ENCODE peak calls at places on chromosomes 16 and 17, in five cellular contexts. Q, A, D, F and B are unnamed samples. For H3K27me3, the result is how much of the 10 kb centered on the place peaks cover.

GRCh38 chr16:30112197-30113030 is 923 bp downstream of the GDPD3 start:
- DNase-seq in Q (no peak), A (peak), D (peak), F (peak), B (no peak)

GRCh38 chr17:34135841-34136240 is 119.2 kb upstream of the CCL2 start:
- DNase-seq in Q (no peak), A (no peak), D (no peak), F (no peak), B (no peak)

GRCh38 chr16:2090819-2091721 is 43.3 kb downstream of the TSC2 start:
- DNase-seq in Q (peak), A (peak), D (peak), F (no peak), B (peak)

GRCh38 chr17:8420041-8420934 is 15.4 kb upstream of the NDEL1 start:
- DNase-seq in Q (no peak), A (peak), D (peak), F (peak), B (peak)

GRCh38 chr17:14337596-14338079 is 36.8 kb downstream of the HS3ST3B1 start:
- DNase-seq in Q (no peak), A (no peak), D (no peak), F (no peak), B (no peak)

GRCh38 chr17:42408076-42408475 is 15.0 kb downstream of the CAVIN1 start:
- DNase-seq in Q (no peak), A (peak), D (no peak), F (no peak), B (no peak)

GRCh38 chr17:19770985-19771710 is 23.1 kb upstream of the ALDH3A1 start:
- DNase-seq in Q (no peak), A (no peak), D (no peak), F (no peak), B (no peak)

GRCh38 chr17:2179615-2180295 is 123.8 kb downstream of the SMG6 start:
- DNase-seq in Q (no peak), A (peak), D (peak), F (peak), B (peak)

GRCh38 chr16:5971924-5972323 is 874.3 kb upstream of the EEF2KMT start:
- DNase-seq in Q (no peak), A (no peak), D (no peak), F (no peak), B (no peak)

GRCh38 chr17:45896803-45897693 is 2.7 kb downstream of the MAPT start:
- DNase-seq in Q (peak), A (no peak), D (no peak), F (no peak), B (no peak)

GRCh38 chr17:45904886-45905285 is 10.5 kb downstream of the MAPT start:
- DNase-seq in Q (no peak), A (no peak), D (no peak), F (no peak), B (no peak)

GRCh38 chr17:45900136-45900535 is 5.8 kb downstream of the MAPT start:
- DNase-seq in Q (no peak), A (no peak), D (no peak), F (no peak), B (no peak)

GRCh38 chr17:45902892-45903346 is 8.6 kb downstream of the MAPT start:
- DNase-seq in Q (no peak), A (no peak), D (no peak), F (no peak), B (no peak)

DNA sequence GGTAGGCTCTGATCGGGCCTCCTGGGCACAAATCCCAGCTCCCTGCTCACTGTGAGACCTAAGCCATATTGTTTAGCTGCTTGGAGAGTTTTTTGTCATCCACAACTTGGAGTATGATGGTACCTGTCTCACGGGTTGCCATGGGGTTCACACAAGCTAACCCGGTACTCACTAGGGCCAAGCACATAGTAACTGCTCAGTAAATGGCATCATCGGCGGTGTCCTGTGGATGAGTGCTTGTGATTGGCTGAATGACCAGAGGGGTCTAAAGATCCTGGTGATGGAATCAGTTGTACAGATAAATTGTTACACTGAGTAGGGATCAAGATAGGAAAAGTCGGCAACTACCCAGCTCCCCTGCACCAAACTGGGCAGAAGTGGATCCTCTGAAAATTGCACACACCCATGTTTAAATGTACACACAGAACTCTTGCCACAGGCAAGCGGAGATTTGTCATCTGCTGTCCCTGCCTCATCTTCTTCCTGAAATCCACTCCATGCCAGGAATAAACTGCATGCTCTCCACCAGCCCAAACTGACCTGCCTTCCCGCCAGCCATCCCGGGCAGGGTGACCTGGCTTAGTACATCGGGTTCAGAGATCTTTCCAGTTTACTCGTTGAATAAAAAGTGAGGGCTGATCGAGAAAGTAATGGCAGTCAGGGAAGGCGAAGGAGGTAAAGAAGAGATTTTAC is 6.5 kb downstream of the MAPT start:
- DNase-seq in Q (no peak), A (no peak), D (no peak), F (no peak), B (no peak)
- H3K27me3 ChIP-seq in Q (half or more), A (under half), D (under half), F (half or more), B (under half)

GRCh38 chr17:77821114-77821513 is 137.4 kb upstream of the TNRC6C start:
- DNase-seq in Q (no peak), A (peak), D (no peak), F (no peak), B (no peak)
- H3K27ac ChIP-seq in Q (no peak), A (no peak), D (no peak), F (no peak), B (no peak)

DNA sequence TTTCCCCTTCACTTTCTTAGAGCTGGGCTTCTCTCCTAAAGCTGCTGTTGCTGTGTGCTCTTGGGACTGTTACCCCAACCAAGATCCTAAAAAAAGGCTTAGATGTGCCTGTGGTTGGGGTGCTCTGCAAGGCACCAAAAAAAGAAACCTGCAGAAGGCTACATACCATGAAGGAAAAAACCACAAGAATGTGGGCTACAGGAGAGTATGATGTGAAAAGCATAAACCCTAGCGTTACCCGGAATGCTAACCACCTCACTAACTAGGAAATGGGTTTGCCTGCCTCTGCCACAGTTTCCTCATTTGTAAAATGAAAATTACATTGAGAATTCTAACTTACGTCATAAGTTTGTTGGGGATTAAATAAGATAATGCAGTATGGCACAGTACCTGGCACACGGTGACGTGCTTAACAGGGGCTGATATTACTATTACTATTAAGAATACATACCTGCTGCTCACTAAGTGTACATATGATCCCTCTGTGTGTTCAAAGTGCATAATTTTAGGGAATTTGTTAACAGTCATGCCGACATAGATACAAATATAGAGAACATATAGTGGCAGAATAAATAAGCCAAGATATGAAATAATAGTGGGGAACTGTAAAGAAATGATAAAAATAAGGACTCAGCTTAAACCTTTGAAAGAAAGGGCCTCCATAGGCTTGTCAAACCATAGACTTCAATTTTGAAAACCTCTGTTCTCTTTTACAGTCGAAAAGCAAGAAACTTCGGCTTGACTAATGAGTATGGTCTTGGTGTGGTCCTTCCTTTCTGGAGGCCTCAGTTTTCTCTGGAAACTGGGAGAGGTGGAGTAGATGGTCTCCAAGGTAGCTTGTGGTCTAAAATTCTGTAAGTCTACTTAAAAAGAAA is 177.8 kb upstream of the TBX2 start:
- DNase-seq in Q (no peak), A (no peak), D (no peak), F (peak), B (no peak)
- H3K27me3 ChIP-seq in Q (under half), A (under half), D (under half), F (under half), B (under half)

DNA sequence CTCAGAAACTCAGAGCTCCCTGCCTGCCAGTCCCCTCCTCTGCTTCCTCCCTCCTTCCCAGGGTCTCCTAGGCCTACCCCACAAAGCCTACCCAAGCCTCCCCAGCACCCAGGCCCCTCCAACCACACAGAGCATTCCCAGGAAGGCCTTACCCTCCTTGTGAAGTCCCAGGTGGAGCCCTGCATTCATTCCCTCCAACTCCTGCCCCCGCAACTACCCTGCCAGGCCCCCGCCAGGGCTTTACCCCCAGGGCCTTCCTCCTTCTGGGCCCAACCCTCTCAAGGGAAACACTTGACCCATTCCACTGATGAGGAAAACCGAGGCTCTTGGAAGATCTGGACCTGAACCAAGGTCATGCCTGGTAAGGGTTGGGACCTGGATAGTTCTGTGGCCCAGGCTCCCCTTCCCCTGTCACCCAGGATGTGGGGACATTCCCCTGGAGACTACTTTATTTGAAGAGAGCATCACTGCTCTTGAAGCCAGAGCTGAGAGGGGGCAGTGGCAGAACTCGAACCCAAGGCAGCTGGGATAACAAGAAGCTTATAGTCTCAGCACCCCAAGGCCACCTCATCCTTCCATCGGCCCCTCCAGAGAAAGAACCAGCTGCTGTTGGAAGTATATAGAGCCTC is 12.5 kb downstream of the PLLP start:
- DNase-seq in Q (no peak), A (no peak), D (no peak), F (no peak), B (no peak)
- H3K27ac ChIP-seq in Q (no peak), A (no peak), D (no peak), F (no peak), B (peak)